ENCODE peak calls at places on chromosomes 5 and 9, in eight cellular contexts. One of them, this sample, is unnamed.

GRCh38 chr9:127224178-127224882 is 40.2 kb upstream of the GARNL3 start:
- DNase-seq in kidney epithelial cell: no peak
- DNase-seq in A549: peak
- DNase-seq in neural crest cell: peak
- DNase-seq in activated CD8-positive, alpha-beta T cell treated with anti-CD3 and anti-CD28 coated beads for 36 hours: peak
- DNase-seq in stomach: peak
- DNase-seq in right lobe of liver: peak
- DNase-seq in astrocyte of the spinal cord: peak
- DNase-seq in this sample: peak

GRCh38 chr9:131578778-131579504 is 33.6 kb downstream of the PRRT1B start:
- DNase-seq in kidney epithelial cell: no peak
- DNase-seq in A549: no peak
- DNase-seq in neural crest cell: no peak
- DNase-seq in activated CD8-positive, alpha-beta T cell treated with anti-CD3 and anti-CD28 coated beads for 36 hours: peak
- DNase-seq in stomach: no peak
- DNase-seq in right lobe of liver: peak
- DNase-seq in astrocyte of the spinal cord: no peak
- DNase-seq in this sample: no peak

GRCh38 chr5:157442989-157443619 is 16.9 kb upstream of the NIPAL4 start:
- DNase-seq in kidney epithelial cell: no peak
- DNase-seq in A549: no peak
- DNase-seq in neural crest cell: no peak
- DNase-seq in activated CD8-positive, alpha-beta T cell treated with anti-CD3 and anti-CD28 coated beads for 36 hours: no peak
- DNase-seq in stomach: no peak
- DNase-seq in right lobe of liver: no peak
- DNase-seq in astrocyte of the spinal cord: no peak
- DNase-seq in this sample: no peak

GRCh38 chr9:91033802-91034201 is 232.2 kb downstream of the SYK start:
- DNase-seq in kidney epithelial cell: no peak
- DNase-seq in A549: peak
- DNase-seq in neural crest cell: no peak
- DNase-seq in activated CD8-positive, alpha-beta T cell treated with anti-CD3 and anti-CD28 coated beads for 36 hours: peak
- DNase-seq in stomach: no peak
- DNase-seq in right lobe of liver: no peak
- DNase-seq in astrocyte of the spinal cord: no peak
- DNase-seq in this sample: peak

GRCh38 chr9:71984388-71985069 is 73.1 kb downstream of the C9orf85 start:
- DNase-seq in kidney epithelial cell: no peak
- DNase-seq in A549: no peak
- DNase-seq in neural crest cell: no peak
- DNase-seq in activated CD8-positive, alpha-beta T cell treated with anti-CD3 and anti-CD28 coated beads for 36 hours: no peak
- DNase-seq in stomach: no peak
- DNase-seq in right lobe of liver: no peak
- DNase-seq in astrocyte of the spinal cord: peak
- DNase-seq in this sample: peak

GRCh38 chr5:103218164-103218563 is 40.4 kb upstream of the MACIR start:
- DNase-seq in kidney epithelial cell: peak
- DNase-seq in A549: peak
- DNase-seq in neural crest cell: no peak
- DNase-seq in activated CD8-positive, alpha-beta T cell treated with anti-CD3 and anti-CD28 coated beads for 36 hours: no peak
- DNase-seq in stomach: no peak
- DNase-seq in right lobe of liver: no peak
- DNase-seq in astrocyte of the spinal cord: peak
- DNase-seq in this sample: peak

GRCh38 chr9:115157245-115157674 is 39.3 kb upstream of the TNC start:
- DNase-seq in kidney epithelial cell: peak
- DNase-seq in A549: peak
- DNase-seq in neural crest cell: no peak
- DNase-seq in activated CD8-positive, alpha-beta T cell treated with anti-CD3 and anti-CD28 coated beads for 36 hours: no peak
- DNase-seq in stomach: no peak
- DNase-seq in right lobe of liver: no peak
- DNase-seq in astrocyte of the spinal cord: peak
- DNase-seq in this sample: peak

GRCh38 chr9:4581861-4582565 is 80.1 kb upstream of the PLPP6 start:
- DNase-seq in kidney epithelial cell: no peak
- DNase-seq in A549: no peak
- DNase-seq in neural crest cell: no peak
- DNase-seq in activated CD8-positive, alpha-beta T cell treated with anti-CD3 and anti-CD28 coated beads for 36 hours: no peak
- DNase-seq in stomach: no peak
- DNase-seq in right lobe of liver: no peak
- DNase-seq in astrocyte of the spinal cord: no peak
- DNase-seq in this sample: no peak

GRCh38 chr5:136200130-136200529 is 7.2 kb upstream of the SMIM32 start:
- DNase-seq in kidney epithelial cell: no peak
- DNase-seq in A549: no peak
- DNase-seq in neural crest cell: no peak
- DNase-seq in activated CD8-positive, alpha-beta T cell treated with anti-CD3 and anti-CD28 coated beads for 36 hours: no peak
- DNase-seq in stomach: no peak
- DNase-seq in right lobe of liver: no peak
- DNase-seq in astrocyte of the spinal cord: no peak
- DNase-seq in this sample: no peak

GRCh38 chr5:144531191-144531590 is 360.5 kb downstream of the KCTD16 start:
- DNase-seq in kidney epithelial cell: no peak
- DNase-seq in A549: no peak
- DNase-seq in neural crest cell: no peak
- DNase-seq in activated CD8-positive, alpha-beta T cell treated with anti-CD3 and anti-CD28 coated beads for 36 hours: no peak
- DNase-seq in stomach: no peak
- DNase-seq in right lobe of liver: no peak
- DNase-seq in astrocyte of the spinal cord: no peak
- DNase-seq in this sample: no peak

GRCh38 chr9:106481003-106481614 is 381.9 kb upstream of the ZNF462 start:
- DNase-seq in kidney epithelial cell: no peak
- DNase-seq in A549: no peak
- DNase-seq in neural crest cell: no peak
- DNase-seq in activated CD8-positive, alpha-beta T cell treated with anti-CD3 and anti-CD28 coated beads for 36 hours: no peak
- DNase-seq in stomach: no peak
- DNase-seq in right lobe of liver: no peak
- DNase-seq in astrocyte of the spinal cord: no peak
- DNase-seq in this sample: no peak

GRCh38 chr5:76431336-76431735 is 28.3 kb downstream of the IQGAP2 start:
- DNase-seq in kidney epithelial cell: no peak
- DNase-seq in A549: no peak
- DNase-seq in neural crest cell: no peak
- DNase-seq in activated CD8-positive, alpha-beta T cell treated with anti-CD3 and anti-CD28 coated beads for 36 hours: no peak
- DNase-seq in stomach: no peak
- DNase-seq in right lobe of liver: no peak
- DNase-seq in astrocyte of the spinal cord: no peak
- DNase-seq in this sample: no peak

GRCh38 chr9:117149996-117150395 is 264.9 kb downstream of the ASTN2 start:
- DNase-seq in kidney epithelial cell: no peak
- DNase-seq in A549: no peak
- DNase-seq in neural crest cell: no peak
- DNase-seq in activated CD8-positive, alpha-beta T cell treated with anti-CD3 and anti-CD28 coated beads for 36 hours: no peak
- DNase-seq in stomach: no peak
- DNase-seq in right lobe of liver: no peak
- DNase-seq in astrocyte of the spinal cord: no peak
- DNase-seq in this sample: no peak

GRCh38 chr5:978051-978450 is 30.6 kb upstream of the NKD2 start:
- DNase-seq in kidney epithelial cell: no peak
- DNase-seq in A549: no peak
- DNase-seq in neural crest cell: no peak
- DNase-seq in activated CD8-positive, alpha-beta T cell treated with anti-CD3 and anti-CD28 coated beads for 36 hours: no peak
- DNase-seq in stomach: no peak
- DNase-seq in right lobe of liver: no peak
- DNase-seq in astrocyte of the spinal cord: no peak
- DNase-seq in this sample: no peak

GRCh38 chr5:55338092-55338613 is 30.4 kb downstream of the MTREX start:
- DNase-seq in kidney epithelial cell: no peak
- DNase-seq in A549: no peak
- DNase-seq in neural crest cell: no peak
- DNase-seq in activated CD8-positive, alpha-beta T cell treated with anti-CD3 and anti-CD28 coated beads for 36 hours: no peak
- DNase-seq in stomach: no peak
- DNase-seq in right lobe of liver: no peak
- DNase-seq in astrocyte of the spinal cord: peak
- DNase-seq in this sample: no peak

GRCh38 chr5:14410068-14410941 is 171.3 kb upstream of the OTULINL start:
- DNase-seq in kidney epithelial cell: no peak
- DNase-seq in A549: no peak
- DNase-seq in neural crest cell: no peak
- DNase-seq in activated CD8-positive, alpha-beta T cell treated with anti-CD3 and anti-CD28 coated beads for 36 hours: no peak
- DNase-seq in stomach: no peak
- DNase-seq in right lobe of liver: no peak
- DNase-seq in astrocyte of the spinal cord: peak
- DNase-seq in this sample: no peak

GRCh38 chr9:89600831-89601230 is 4.0 kb upstream of the GADD45G start:
- DNase-seq in kidney epithelial cell: no peak
- DNase-seq in A549: no peak
- DNase-seq in neural crest cell: no peak
- DNase-seq in activated CD8-positive, alpha-beta T cell treated with anti-CD3 and anti-CD28 coated beads for 36 hours: no peak
- DNase-seq in stomach: no peak
- DNase-seq in right lobe of liver: no peak
- DNase-seq in astrocyte of the spinal cord: no peak
- DNase-seq in this sample: no peak

DNA sequence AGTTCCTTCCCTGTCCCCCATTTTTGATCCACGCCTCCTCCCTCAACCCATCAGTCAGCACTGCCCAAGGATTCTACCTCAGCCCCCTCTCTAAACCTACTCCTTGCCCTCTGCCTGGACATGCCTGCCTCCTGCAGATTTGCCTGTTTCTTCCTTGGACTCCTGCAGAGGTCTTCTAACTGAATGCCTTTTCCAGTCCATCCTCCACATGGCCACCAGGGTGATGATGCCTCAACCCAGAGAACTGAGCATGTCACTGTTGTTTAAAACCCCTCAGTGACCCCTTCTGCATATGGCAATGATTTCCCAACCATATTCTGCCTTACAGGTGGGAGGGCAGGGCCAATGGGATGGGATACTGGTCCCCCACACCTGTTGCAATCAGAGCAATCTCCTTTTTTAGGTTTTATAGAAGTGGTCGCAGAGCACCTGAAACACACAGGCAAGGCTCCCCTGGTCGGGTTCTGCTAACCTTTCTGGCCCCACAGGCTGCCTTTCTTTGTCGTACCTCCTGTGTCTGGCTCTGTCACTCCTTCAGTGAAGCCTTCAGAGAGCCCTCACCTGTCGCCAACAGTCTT is 9.3 kb downstream of the PHYKPL start:
- DNase-seq in kidney epithelial cell: no peak
- DNase-seq in A549: no peak
- DNase-seq in neural crest cell: no peak
- DNase-seq in activated CD8-positive, alpha-beta T cell treated with anti-CD3 and anti-CD28 coated beads for 36 hours: no peak
- DNase-seq in stomach: no peak
- DNase-seq in right lobe of liver: peak
- DNase-seq in astrocyte of the spinal cord: no peak
- DNase-seq in this sample: no peak
- TF ChIP-seq CTCF in kidney epithelial cell: no peak
- TF ChIP-seq CTCF in A549: no peak
- TF ChIP-seq CTCF in neural crest cell: peak
- TF ChIP-seq CTCF in activated CD8-positive, alpha-beta T cell treated with anti-CD3 and anti-CD28 coated beads for 36 hours: no peak
- TF ChIP-seq CTCF in stomach: no peak
- TF ChIP-seq CTCF in right lobe of liver: no peak
- TF ChIP-seq CTCF in astrocyte of the spinal cord: no peak
- TF ChIP-seq CTCF in this sample: no peak

GRCh38 chr9:99234618-99235017 is 12.5 kb downstream of the SEC61B start:
- DNase-seq in kidney epithelial cell: no peak
- DNase-seq in A549: no peak
- DNase-seq in neural crest cell: no peak
- DNase-seq in activated CD8-positive, alpha-beta T cell treated with anti-CD3 and anti-CD28 coated beads for 36 hours: no peak
- DNase-seq in stomach: no peak
- DNase-seq in right lobe of liver: no peak
- DNase-seq in astrocyte of the spinal cord: no peak
- DNase-seq in this sample: no peak

GRCh38 chr9:99235874-99236627 is 14.0 kb downstream of the SEC61B start:
- DNase-seq in kidney epithelial cell: no peak
- DNase-seq in A549: no peak
- DNase-seq in neural crest cell: no peak
- DNase-seq in activated CD8-positive, alpha-beta T cell treated with anti-CD3 and anti-CD28 coated beads for 36 hours: peak
- DNase-seq in stomach: no peak
- DNase-seq in right lobe of liver: no peak
- DNase-seq in astrocyte of the spinal cord: no peak
- DNase-seq in this sample: no peak

GRCh38 chr9:99237356-99237755 is 15.3 kb downstream of the SEC61B start:
- DNase-seq in kidney epithelial cell: no peak
- DNase-seq in A549: no peak
- DNase-seq in neural crest cell: no peak
- DNase-seq in activated CD8-positive, alpha-beta T cell treated with anti-CD3 and anti-CD28 coated beads for 36 hours: no peak
- DNase-seq in stomach: no peak
- DNase-seq in right lobe of liver: no peak
- DNase-seq in astrocyte of the spinal cord: no peak
- DNase-seq in this sample: no peak

GRCh38 chr9:99235069-99235468 is 13.0 kb downstream of the SEC61B start:
- DNase-seq in kidney epithelial cell: no peak
- DNase-seq in A549: no peak
- DNase-seq in neural crest cell: no peak
- DNase-seq in activated CD8-positive, alpha-beta T cell treated with anti-CD3 and anti-CD28 coated beads for 36 hours: no peak
- DNase-seq in stomach: no peak
- DNase-seq in right lobe of liver: no peak
- DNase-seq in astrocyte of the spinal cord: no peak
- DNase-seq in this sample: no peak

DNA sequence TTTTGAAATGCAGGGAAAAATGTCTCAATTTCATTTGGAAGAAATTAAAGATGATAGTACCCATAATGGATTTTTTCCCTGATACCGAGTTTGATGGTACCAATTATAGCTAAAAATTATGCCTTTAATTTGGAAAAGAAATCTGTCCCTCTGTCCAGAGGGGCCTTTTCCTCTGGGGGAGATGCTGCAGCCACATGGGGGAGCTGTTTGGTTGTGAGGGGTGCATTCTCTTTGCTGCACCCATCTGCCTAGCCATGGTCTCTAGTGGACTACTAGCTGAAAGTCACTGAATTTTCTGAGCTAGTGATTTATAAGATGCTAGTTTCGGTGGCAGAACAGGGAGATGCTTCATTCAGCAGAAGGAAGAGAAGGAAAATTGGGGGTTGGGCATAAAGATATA is 9.6 kb downstream of the SEC61B start:
- DNase-seq in kidney epithelial cell: no peak
- DNase-seq in A549: peak
- DNase-seq in neural crest cell: peak
- DNase-seq in activated CD8-positive, alpha-beta T cell treated with anti-CD3 and anti-CD28 coated beads for 36 hours: peak
- DNase-seq in stomach: no peak
- DNase-seq in right lobe of liver: no peak
- DNase-seq in astrocyte of the spinal cord: no peak
- DNase-seq in this sample: peak
- TF ChIP-seq CTCF in kidney epithelial cell: peak
- TF ChIP-seq CTCF in A549: peak
- TF ChIP-seq CTCF in neural crest cell: peak
- TF ChIP-seq CTCF in activated CD8-positive, alpha-beta T cell treated with anti-CD3 and anti-CD28 coated beads for 36 hours: peak
- TF ChIP-seq CTCF in stomach: no peak
- TF ChIP-seq CTCF in right lobe of liver: peak
- TF ChIP-seq CTCF in astrocyte of the spinal cord: peak
- TF ChIP-seq CTCF in this sample: peak

GRCh38 chr9:74379718-74380117 is 117.4 kb upstream of the RORB start:
- DNase-seq in kidney epithelial cell: no peak
- DNase-seq in A549: peak
- DNase-seq in neural crest cell: no peak
- DNase-seq in activated CD8-positive, alpha-beta T cell treated with anti-CD3 and anti-CD28 coated beads for 36 hours: peak
- DNase-seq in stomach: peak
- DNase-seq in right lobe of liver: peak
- DNase-seq in astrocyte of the spinal cord: peak
- DNase-seq in this sample: peak
- TF ChIP-seq CTCF in kidney epithelial cell: peak
- TF ChIP-seq CTCF in A549: peak
- TF ChIP-seq CTCF in neural crest cell: peak
- TF ChIP-seq CTCF in activated CD8-positive, alpha-beta T cell treated with anti-CD3 and anti-CD28 coated beads for 36 hours: peak
- TF ChIP-seq CTCF in stomach: no peak
- TF ChIP-seq CTCF in right lobe of liver: peak
- TF ChIP-seq CTCF in astrocyte of the spinal cord: peak
- TF ChIP-seq CTCF in this sample: peak

DNA sequence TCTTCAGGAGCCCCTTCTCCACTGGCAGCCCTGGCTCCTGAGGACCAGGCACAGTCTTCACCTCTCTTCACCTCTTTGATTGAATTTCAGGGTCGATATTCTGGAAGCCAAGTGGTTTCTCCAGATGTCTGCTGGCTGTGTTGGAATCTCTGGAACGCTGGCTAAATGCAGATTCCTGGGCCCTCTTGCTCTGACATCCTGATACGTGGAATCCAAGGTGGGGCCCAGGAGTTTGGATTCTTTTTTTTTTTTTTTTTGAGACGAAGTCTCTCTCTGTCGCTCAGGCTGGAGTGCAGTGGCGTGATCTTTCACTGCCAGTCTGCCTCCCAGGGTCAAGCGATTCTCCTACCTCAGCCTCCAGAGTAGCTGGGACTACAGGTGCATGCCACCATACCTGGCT is 26.8 kb upstream of the IER5L start:
- DNase-seq in kidney epithelial cell: no peak
- DNase-seq in A549: no peak
- DNase-seq in neural crest cell: no peak
- DNase-seq in activated CD8-positive, alpha-beta T cell treated with anti-CD3 and anti-CD28 coated beads for 36 hours: no peak
- DNase-seq in stomach: no peak
- DNase-seq in right lobe of liver: no peak
- DNase-seq in astrocyte of the spinal cord: no peak
- DNase-seq in this sample: no peak
- TF ChIP-seq CTCF in kidney epithelial cell: no peak
- TF ChIP-seq CTCF in A549: no peak
- TF ChIP-seq CTCF in neural crest cell: no peak
- TF ChIP-seq CTCF in activated CD8-positive, alpha-beta T cell treated with anti-CD3 and anti-CD28 coated beads for 36 hours: no peak
- TF ChIP-seq CTCF in stomach: no peak
- TF ChIP-seq CTCF in right lobe of liver: no peak
- TF ChIP-seq CTCF in astrocyte of the spinal cord: no peak
- TF ChIP-seq CTCF in this sample: no peak